ENCODE peak calls at places on chromosomes 4 and X, in four cellular contexts. R, V, F and E are unnamed samples.

GRCh38 chr4:133154725-133155124 is 5.6 kb downstream of the PCDH10 start:
- DNase-seq in V (peak), R (no peak), F (no peak), E (no peak)

GRCh38 chr4:20832821-20833220 is 132.6 kb downstream of the PACRGL start:
- DNase-seq in F (no peak), V (peak), R (no peak), E (peak)

GRCh38 chrX:16267431-16267830 is 100.2 kb downstream of the MAGEB17 start:
- DNase-seq in R (no peak), F (no peak), V (no peak), E (no peak)

GRCh38 chr4:10983274-10983673 is 298.7 kb upstream of the CLNK start:
- DNase-seq in R (no peak), V (no peak), F (no peak), E (no peak)

GRCh38 chr4:17010426-17011087 is 112.1 kb upstream of the LDB2 start:
- DNase-seq in F (no peak), V (no peak), R (no peak), E (no peak)

GRCh38 chrX:11363069-11363594 is 69.9 kb downstream of the AMELX start:
- DNase-seq in F (no peak), V (no peak), R (no peak), E (no peak)

GRCh38 chrX:30910124-30910860 is 21.2 kb upstream of the TAB3 start:
- DNase-seq in V (peak), F (no peak), R (no peak), E (peak)

GRCh38 chr4:173169428-173170209 is 1.0 kb downstream of the GALNT7 start:
- DNase-seq in V (peak), F (no peak), R (no peak), E (peak)

GRCh38 chr4:53196872-53197759 is 168.7 kb downstream of the SCFD2 start:
- DNase-seq in F (peak), V (peak), R (peak), E (peak)

GRCh38 chrX:9885150-9885549 is 82.0 kb upstream of the CLDN34 start:
- DNase-seq in R (no peak), F (no peak), V (peak), E (peak)

GRCh38 chrX:10165580-10166247 is 8.9 kb downstream of the CLCN4 start:
- DNase-seq in F (no peak), V (no peak), R (no peak), E (no peak)

GRCh38 chr4:145679991-145680455 is at the start of gene C4orf51:
- DNase-seq in V (peak), R (peak), F (peak), E (peak)

GRCh38 chr4:174317531-174317930 is 33.8 kb downstream of the CEP44 start:
- DNase-seq in R (no peak), F (no peak), V (peak), E (no peak)

GRCh38 chr4:152101546-152102183 is 340.9 kb upstream of the GATB start:
- DNase-seq in R (no peak), F (no peak), V (no peak), E (no peak)
- H3K4me3 ChIP-seq in R (no peak), F (no peak), V (no peak), E (no peak)

DNA sequence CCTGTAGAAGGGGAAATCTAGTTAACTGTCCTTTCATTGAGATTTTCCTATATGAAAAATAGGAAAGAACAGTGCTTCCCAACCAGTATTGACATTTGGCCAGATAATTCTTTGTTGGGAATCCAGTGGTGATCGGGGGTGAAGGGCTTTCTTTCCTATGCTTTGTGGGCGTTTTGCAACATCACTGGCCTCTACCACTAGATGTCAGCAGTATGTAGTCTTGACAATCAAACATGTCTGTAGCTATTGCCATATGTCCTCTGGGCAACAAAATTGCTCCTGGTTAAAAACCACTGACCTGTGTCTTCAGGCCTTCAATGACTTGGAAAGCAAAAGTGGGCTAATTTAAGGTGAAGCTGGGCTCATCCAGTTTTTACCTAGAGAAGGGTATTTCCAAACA is 658.5 kb downstream of the DACH2 start:
- DNase-seq in F (no peak), R (no peak), V (peak), E (no peak)
- TF ChIP-seq CTCF in F (no peak), R (peak), V (peak), E (no peak)

DNA sequence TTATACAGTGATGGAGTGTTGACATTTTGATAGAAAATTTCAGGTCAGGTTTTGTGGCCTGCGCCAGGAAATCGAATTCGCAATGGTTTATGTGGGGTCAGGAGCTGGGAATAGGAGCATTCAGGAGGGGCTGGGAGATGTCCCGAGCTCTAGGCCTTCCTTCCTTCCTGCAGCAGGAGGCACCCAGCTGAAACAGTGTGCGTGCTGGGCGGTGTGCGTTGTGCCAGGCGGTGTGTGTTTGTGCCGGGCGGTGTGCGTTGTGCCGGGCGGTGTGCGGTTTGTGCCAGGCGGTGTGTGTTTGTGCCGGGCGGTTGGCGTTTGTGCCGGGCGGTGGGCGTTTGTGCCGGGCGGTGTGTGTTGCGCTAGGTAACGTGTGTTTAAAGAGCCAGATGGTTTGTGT is 1.7 kb downstream of the UVSSA start:
- DNase-seq in F (no peak), V (no peak), R (no peak), E (no peak)
- H3K4me3 ChIP-seq in F (no peak), V (no peak), R (no peak), E (no peak)

GRCh38 chr4:3707423-3708102 is 58.6 kb upstream of the ADRA2C start:
- DNase-seq in V (no peak), R (no peak), F (no peak), E (no peak)
- TF ChIP-seq CTCF in V (no peak), R (no peak), F (no peak), E (no peak)

GRCh38 chrX:72620550-72621145 is 48.0 kb upstream of the HDAC8 start:
- DNase-seq in V (peak), R (peak), F (peak), E (peak)

GRCh38 chrX:72624194-72624593 is 51.6 kb upstream of the HDAC8 start:
- DNase-seq in F (no peak), V (peak), R (no peak), E (no peak)

GRCh38 chrX:72621619-72622485 is 49.2 kb upstream of the HDAC8 start:
- DNase-seq in R (no peak), V (peak), F (no peak), E (peak)

GRCh38 chrX:72621163-72621562 is 48.5 kb upstream of the HDAC8 start:
- DNase-seq in F (no peak), R (no peak), V (peak), E (no peak)
- H3K4me3 ChIP-seq in F (no peak), R (no peak), V (peak), E (no peak)

DNA sequence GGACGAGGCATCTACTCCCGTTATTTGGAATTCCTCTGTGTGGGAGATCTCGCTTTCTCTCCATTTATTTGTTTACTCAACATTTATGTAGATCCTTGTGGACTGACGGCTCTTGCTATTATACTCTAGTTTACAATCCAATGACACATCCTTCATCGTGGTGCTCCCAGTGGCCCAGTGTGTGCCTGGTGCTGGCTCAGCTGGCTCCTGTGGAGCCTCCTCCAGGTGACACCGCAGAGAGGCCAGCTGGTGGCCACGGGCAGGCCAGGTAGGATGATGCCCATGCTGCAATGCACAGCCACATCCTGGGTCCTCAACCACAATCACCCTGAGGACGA is 84.0 kb upstream of the AFAP1 start:
- DNase-seq in V (no peak), F (no peak), R (no peak), E (no peak)
- TF ChIP-seq CTCF in V (no peak), F (no peak), R (no peak), E (no peak)

DNA sequence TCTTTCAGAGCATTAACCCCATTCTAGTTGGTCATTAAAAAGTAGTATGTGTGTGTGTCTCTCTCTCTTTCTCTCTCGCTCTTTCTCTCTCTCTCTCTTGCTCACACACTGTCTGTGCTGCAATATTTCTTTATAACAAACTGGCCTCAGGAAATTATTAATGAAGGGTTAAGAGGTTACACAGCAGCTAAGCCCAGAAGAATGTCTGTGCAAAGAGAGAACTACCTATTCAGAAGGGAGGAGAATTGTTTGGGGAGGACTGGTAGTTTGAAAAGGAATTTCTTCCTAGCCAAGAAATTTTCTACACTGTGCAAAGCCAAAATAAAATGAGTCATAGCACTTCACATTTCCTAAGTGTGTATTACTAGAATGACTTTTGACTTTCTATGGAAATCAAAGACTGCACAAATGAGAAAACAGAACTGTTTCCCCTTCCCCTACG is 22.2 kb downstream of the PDGFC start:
- DNase-seq in R (no peak), F (no peak), V (peak), E (peak)
- H3K4me3 ChIP-seq in R (no peak), F (no peak), V (no peak), E (no peak)

DNA sequence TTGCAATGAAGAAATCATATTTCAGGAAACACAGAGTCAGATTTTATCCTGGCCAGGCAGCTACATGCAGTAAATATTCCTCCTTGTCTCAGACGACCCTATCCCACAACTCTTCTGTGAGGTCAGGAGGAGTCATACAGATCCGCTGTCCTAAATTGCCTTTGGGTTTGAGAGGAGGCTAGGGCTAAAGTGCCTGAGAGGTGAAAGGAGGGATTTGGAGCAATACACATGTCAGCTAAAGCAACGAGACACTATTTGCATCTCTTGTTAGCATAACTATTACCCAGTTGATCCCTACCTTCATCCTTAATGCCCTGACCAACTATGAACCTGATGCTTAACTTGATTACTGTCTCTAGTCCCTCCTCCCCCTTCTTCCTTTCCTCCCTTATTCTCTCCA is 98.6 kb downstream of the TBC1D19 start:
- DNase-seq in R (no peak), F (no peak), V (no peak), E (no peak)
- TF ChIP-seq CTCF in R (no peak), F (no peak), V (no peak), E (no peak)